ENCODE peak calls at places on chromosomes 5 and 9, in nine cellular contexts. T, O, B, V, A, H, D, Q and U are unnamed samples. For H3K4me1, the result is how much of the 10 kb centered on the place peaks cover.

GRCh38 chr5:68288756-68289134 is 73.2 kb downstream of the PIK3R1 start:
- DNase-seq in T (peak), O (no peak), B (peak), V (no peak), A (peak), H (no peak), D (no peak), Q (no peak), U (no peak)

GRCh38 chr9:563200-563599 is 278.3 kb upstream of the DMRT1 start:
- DNase-seq in T (no peak), O (no peak), B (no peak), V (no peak), A (no peak), H (no peak), D (no peak), Q (no peak), U (no peak)

GRCh38 chr5:67413749-67414148 is 217.2 kb upstream of the CD180 start:
- DNase-seq in T (no peak), O (no peak), B (no peak), V (no peak), A (no peak), H (no peak), D (no peak), Q (no peak), U (no peak)

GRCh38 chr5:83567741-83568530 is 96.4 kb downstream of the VCAN start:
- DNase-seq in T (no peak), O (peak), B (no peak), V (peak), A (no peak), H (no peak), D (peak), Q (no peak), U (no peak)

GRCh38 chr9:111898331-111899096 is 1.9 kb downstream of the UGCG start:
- DNase-seq in T (no peak), O (peak), B (no peak), V (no peak), A (no peak), H (no peak), D (no peak), Q (no peak), U (no peak)

GRCh38 chr5:32753765-32754164 is 42.6 kb downstream of the NPR3 start:
- DNase-seq in T (no peak), O (no peak), B (no peak), V (peak), A (no peak), H (no peak), D (no peak), Q (peak), U (no peak)

GRCh38 chr9:121393318-121393717 is 23.3 kb upstream of the STOM start:
- DNase-seq in T (no peak), O (no peak), B (no peak), V (peak), A (no peak), H (no peak), D (peak), Q (no peak), U (no peak)

GRCh38 chr5:74316064-74316586 is 324.4 kb downstream of the ENC1 start:
- DNase-seq in T (peak), O (peak), B (peak), V (peak), A (no peak), H (peak), D (peak), Q (peak), U (no peak)

GRCh38 chr9:94946256-94946655 is 219.8 kb downstream of the AOPEP start:
- DNase-seq in T (no peak), O (no peak), B (no peak), V (no peak), A (no peak), H (no peak), D (no peak), Q (no peak), U (no peak)
- H3K4me1 ChIP-seq in T (under half), O (under half), B (under half), V (under half), A (under half), H (under half), D (under half), Q (under half), U (under half)

DNA sequence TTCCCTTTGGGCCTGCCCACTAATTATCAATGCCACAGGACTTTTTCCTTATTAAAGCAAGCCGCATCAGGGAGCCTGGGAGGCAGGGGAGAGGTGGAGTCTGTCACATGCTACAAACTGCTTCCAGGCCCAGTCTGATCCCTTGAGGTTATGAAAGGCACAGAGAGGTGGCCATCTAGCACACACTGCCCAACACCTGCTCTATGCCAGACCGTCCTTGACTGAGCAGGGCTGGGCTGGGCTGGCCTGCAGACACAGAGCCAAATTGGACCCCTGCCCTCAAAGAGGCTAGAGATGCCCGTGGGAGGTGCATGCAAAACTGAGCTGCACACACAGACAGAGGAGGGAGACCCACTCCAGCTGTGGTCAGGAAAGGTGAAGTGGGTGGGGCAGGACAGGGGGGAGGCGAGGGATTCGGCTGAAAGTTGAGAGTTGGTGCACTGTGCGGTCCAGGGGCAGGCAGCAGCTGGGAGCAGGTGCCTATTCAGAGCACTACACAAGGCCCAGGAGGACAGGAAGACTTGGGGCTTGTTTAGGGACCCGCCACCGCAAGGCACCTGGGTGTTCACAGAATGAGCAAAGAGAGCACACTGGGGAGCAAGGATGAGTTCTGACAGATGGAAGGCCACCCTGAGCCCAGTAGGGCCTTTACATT is 36.4 kb upstream of the TCF7 start:
- DNase-seq in T (no peak), O (no peak), B (no peak), V (no peak), A (no peak), H (no peak), D (no peak), Q (no peak), U (peak)
- H3K4me3 ChIP-seq in T (no peak), O (no peak), B (no peak), V (no peak), A (no peak), H (no peak), D (no peak), Q (no peak), U (no peak)

GRCh38 chr5:132071338-132071707 is 2.3 kb upstream of the CSF2 start:
- DNase-seq in T (no peak), O (no peak), B (no peak), V (no peak), A (no peak), H (no peak), D (no peak), Q (no peak), U (no peak)

GRCh38 chr5:132072070-132072469 is 1.5 kb upstream of the CSF2 start:
- DNase-seq in T (peak), O (no peak), B (no peak), V (no peak), A (no peak), H (no peak), D (no peak), Q (no peak), U (peak)

GRCh38 chr5:132073231-132074013 is at the start of gene CSF2:
- DNase-seq in T (peak), O (no peak), B (no peak), V (peak), A (no peak), H (no peak), D (peak), Q (no peak), U (peak)

GRCh38 chr5:132074091-132074771 is 642 bp downstream of the CSF2 start:
- DNase-seq in T (peak), O (no peak), B (no peak), V (no peak), A (no peak), H (no peak), D (peak), Q (no peak), U (peak)

DNA sequence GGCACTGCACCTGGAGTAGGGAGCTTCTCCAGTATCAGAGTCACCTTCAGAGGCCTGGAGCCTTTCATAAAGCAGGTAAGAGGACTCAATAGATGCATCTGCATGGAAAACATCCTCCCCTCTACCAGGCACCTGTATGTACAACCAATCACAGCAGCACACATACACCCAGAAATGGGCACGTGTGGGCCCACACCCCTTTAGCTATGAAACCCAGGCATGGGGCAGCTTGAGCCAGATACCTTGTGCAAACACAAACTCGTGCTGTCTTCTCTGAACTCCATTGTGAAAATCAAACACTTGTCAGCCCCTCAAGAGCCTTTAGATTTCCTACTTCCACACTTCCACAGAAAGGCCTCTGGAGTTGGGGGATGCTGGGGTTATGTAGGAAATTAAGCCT is 1.1 kb upstream of the CSF2 start:
- DNase-seq in T (peak), O (no peak), B (no peak), V (no peak), A (no peak), H (no peak), D (no peak), Q (no peak), U (no peak)
- H3K27ac ChIP-seq in T (no peak), O (no peak), B (no peak), V (no peak), A (no peak), H (no peak), D (no peak), Q (no peak), U (no peak)

DNA sequence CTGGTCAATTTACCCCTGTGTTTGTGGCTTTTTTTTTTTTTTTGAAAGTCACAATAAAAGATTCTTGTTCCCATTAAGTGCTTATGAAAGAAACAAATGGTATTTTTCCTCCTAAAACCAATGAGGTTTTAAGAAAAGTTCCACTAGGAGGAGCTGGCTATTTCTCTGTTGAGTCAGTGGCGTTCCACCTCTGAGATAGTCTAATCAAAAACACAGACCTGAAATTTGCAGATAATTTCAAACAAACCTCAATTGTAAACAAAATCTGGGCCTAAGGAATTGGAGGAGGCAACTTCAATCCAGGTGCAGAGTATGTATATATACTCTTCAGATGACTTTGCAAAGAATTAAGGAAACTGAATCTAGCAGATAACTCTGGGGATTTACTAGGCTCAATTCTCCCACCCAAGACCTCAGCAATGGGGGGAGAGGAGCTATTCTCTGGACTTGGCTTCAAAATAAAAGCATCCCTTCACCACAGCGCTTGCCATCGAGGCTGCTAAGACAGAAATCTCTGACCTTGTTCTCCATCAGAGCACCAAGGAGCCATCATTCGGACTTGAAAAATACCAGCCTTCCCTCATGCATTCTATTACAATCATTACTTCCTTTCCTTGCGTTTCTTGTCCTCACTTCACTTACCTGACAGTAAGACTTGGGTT is 52.4 kb downstream of the FANCC start:
- DNase-seq in T (no peak), O (peak), B (peak), V (peak), A (no peak), H (no peak), D (no peak), Q (peak), U (no peak)
- H3K4me1 ChIP-seq in T (under half), O (under half), B (under half), V (under half), A (under half), H (under half), D (under half), Q (under half), U (under half)

GRCh38 chr9:135990468-135991429 is 29.6 kb upstream of the UBAC1 start:
- DNase-seq in T (peak), O (peak), B (peak), V (peak), A (peak), H (no peak), D (peak), Q (peak), U (peak)
- H3K4me3 ChIP-seq in T (no peak), O (no peak), B (no peak), V (no peak), A (peak), H (peak), D (no peak), Q (no peak), U (no peak)

DNA sequence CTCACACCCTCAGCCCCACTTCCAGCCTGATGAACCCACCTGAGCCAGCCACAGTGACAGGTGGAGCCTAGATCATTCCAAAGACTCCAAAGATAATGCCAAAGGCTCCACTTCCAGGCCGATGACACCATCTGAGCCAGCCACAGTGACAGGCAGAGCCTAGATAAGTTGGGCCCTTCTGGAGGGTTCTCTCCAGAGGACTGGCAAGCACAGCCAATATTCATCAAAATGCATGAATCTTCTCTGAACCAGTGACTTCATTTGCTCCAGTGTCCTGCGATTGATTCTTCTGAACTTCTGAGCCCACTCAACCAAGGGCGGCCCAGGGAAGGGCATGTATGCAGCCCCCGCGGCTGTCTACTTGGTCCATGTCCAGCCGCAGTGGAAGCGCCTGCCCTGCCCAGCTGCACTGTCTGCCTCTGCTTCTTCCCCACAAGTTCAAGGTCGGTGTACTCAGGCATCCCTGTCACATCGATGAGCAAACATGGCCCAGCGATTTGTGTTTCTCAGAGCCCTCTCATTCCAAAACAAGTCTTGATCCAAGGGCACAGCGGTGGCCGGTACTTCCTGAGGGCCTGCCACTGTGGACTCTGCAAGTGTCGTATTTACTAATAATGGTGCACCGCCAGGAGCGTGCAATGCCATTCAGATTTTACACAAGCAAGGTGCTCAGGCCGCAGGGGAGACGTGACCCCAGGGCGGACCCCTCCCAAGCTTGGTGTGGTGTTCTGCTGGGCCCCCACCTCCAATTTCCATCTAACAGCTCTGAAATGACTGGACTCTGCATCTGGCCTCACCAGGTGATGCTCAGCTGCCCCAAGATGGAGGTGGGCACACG is 107.0 kb downstream of the VAV2 start:
- DNase-seq in T (no peak), O (no peak), B (no peak), V (no peak), A (no peak), H (no peak), D (no peak), Q (no peak), U (no peak)
- H3K27ac ChIP-seq in T (no peak), O (no peak), B (no peak), V (no peak), A (no peak), H (no peak), D (no peak), Q (no peak), U (no peak)

GRCh38 chr5:34686762-34687268 is 30.7 kb downstream of the RAI14 start:
- DNase-seq in T (peak), O (peak), B (peak), V (peak), A (peak), H (peak), D (peak), Q (no peak), U (no peak)
- H3K4me1 ChIP-seq in T (under half), O (under half), B (under half), V (under half), A (under half), H (under half), D (under half), Q (under half), U (under half)

GRCh38 chr5:176731506-176732192 is 78.7 kb upstream of the UNC5A start:
- DNase-seq in T (no peak), O (peak), B (no peak), V (no peak), A (no peak), H (no peak), D (no peak), Q (no peak), U (peak)

GRCh38 chr5:176733586-176734262 is 76.6 kb upstream of the UNC5A start:
- DNase-seq in T (no peak), O (no peak), B (no peak), V (no peak), A (no peak), H (no peak), D (no peak), Q (no peak), U (no peak)

GRCh38 chr5:176732306-176732705 is 78.1 kb upstream of the UNC5A start:
- DNase-seq in T (no peak), O (no peak), B (no peak), V (no peak), A (no peak), H (no peak), D (no peak), Q (no peak), U (peak)

GRCh38 chr5:176734756-176735342 is 75.5 kb upstream of the UNC5A start:
- DNase-seq in T (peak), O (no peak), B (no peak), V (no peak), A (no peak), H (no peak), D (no peak), Q (no peak), U (peak)

DNA sequence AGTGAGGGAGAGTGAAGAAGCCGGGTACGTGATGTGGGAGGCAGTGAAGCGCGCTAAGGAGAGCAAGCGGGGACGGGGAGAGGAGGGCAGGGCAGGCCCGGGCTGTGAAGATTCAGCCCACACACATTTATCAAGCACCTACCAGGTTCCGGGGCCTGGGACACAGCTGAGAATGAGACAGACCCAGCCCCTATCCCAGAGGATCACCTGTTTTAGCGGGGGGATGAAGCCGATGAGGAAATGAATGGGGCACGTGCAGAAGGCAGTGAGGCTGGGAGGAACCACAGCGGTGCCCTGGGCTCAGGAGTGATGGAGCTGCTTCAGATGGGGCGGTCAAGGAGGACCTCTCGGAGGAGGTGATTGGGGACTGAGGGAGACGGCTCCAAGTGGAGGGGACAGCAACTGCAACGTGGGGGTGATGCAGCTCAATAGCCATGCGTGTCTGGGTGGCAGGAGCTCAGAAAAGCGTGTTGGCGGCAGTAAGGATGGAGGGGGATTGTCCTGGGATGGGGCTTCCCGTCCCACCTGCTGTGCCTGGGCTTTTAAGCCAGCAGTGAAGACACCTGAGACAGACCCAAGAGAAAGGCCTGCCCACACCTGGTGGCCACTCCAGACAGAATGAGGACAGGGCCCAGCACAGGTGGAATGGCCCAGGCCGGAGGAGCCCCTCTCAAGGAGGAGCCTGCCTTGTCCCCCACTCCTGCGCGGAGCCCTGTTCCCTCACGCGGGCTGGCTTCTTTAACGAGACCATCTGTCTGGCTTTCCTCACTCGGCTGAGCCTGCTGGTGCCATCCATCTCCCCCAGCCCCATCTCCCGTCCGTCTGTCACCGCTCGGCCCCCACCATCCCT is 77.4 kb upstream of the UNC5A start:
- DNase-seq in T (no peak), O (no peak), B (no peak), V (no peak), A (no peak), H (no peak), D (no peak), Q (no peak), U (peak)
- H3K4me3 ChIP-seq in T (no peak), O (no peak), B (no peak), V (no peak), A (no peak), H (no peak), D (no peak), Q (no peak), U (no peak)

GRCh38 chr9:129197978-129198736 is 20.1 kb upstream of the IER5L start:
- DNase-seq in T (peak), O (peak), B (peak), V (peak), A (peak), H (no peak), D (no peak), Q (no peak), U (no peak)
- H3K27ac ChIP-seq in T (peak), O (no peak), B (no peak), V (no peak), A (peak), H (peak), D (no peak), Q (no peak), U (peak)